ENCODE peak calls at places on chromosomes 1 and 21, in eight cellular contexts. R, Y, U, Z, B, V, I and L are unnamed samples.

GRCh38 chr1:32759521-32759980 is 57.0 kb upstream of the SYNC start:
- DNase-seq in R (no peak), I (no peak), U (no peak), B (no peak), V (no peak), Y (no peak), Z (no peak), L (no peak)

GRCh38 chr1:177629526-177629925 is 340.3 kb downstream of the SEC16B start:
- DNase-seq in R (no peak), V (no peak), Z (no peak), I (no peak), B (no peak), U (no peak), Y (no peak), L (no peak)

GRCh38 chr21:45870421-45870820 is 111.1 kb upstream of the COL6A1 start:
- DNase-seq in Z (no peak), Y (no peak), R (peak), V (no peak), U (no peak), B (no peak), I (no peak), L (no peak)

GRCh38 chr1:41712687-41713086 is 206.0 kb downstream of the HIVEP3 start:
- DNase-seq in Y (no peak), U (no peak), I (no peak), V (no peak), B (no peak), Z (no peak), R (no peak), L (no peak)

GRCh38 chr1:230090194-230090711 is 23.2 kb downstream of the GALNT2 start:
- DNase-seq in Z (no peak), Y (no peak), V (peak), U (no peak), R (no peak), B (no peak), I (no peak), L (no peak)

GRCh38 chr1:201069636-201070035 is 42.6 kb downstream of the CACNA1S start:
- DNase-seq in Y (no peak), R (no peak), B (no peak), I (no peak), U (no peak), Z (no peak), V (no peak), L (no peak)

GRCh38 chr21:42047821-42048613 is 23.1 kb upstream of the UMODL1 start:
- DNase-seq in V (peak), I (no peak), Z (no peak), B (no peak), R (no peak), Y (no peak), U (no peak), L (no peak)

GRCh38 chr1:23751050-23751814 is 8.0 kb downstream of the ELOA start:
- DNase-seq in Y (no peak), R (no peak), B (peak), V (peak), Z (no peak), I (peak), U (peak), L (no peak)

GRCh38 chr1:1901641-1902294 is 10.9 kb upstream of the GNB1 start:
- DNase-seq in V (no peak), Z (no peak), I (no peak), R (no peak), Y (no peak), U (no peak), B (no peak), L (no peak)

GRCh38 chr1:175201061-175201508 is 8.5 kb upstream of the KIAA0040 start:
- DNase-seq in U (no peak), Z (no peak), B (no peak), Y (no peak), I (no peak), R (no peak), V (peak), L (no peak)

GRCh38 chr1:203173566-203173965 is 2.1 kb downstream of the MYBPH start:
- DNase-seq in U (peak), V (no peak), Z (peak), B (no peak), I (no peak), Y (no peak), R (no peak), L (no peak)

GRCh38 chr1:169630006-169630405 is at the start of gene SELP:
- DNase-seq in I (no peak), U (no peak), Y (no peak), B (no peak), V (peak), R (no peak), Z (no peak), L (no peak)

GRCh38 chr21:45573452-45574035 is 31.3 kb upstream of the SLC19A1 start:
- DNase-seq in Y (no peak), R (peak), Z (no peak), I (no peak), B (no peak), V (no peak), U (no peak), L (no peak)

GRCh38 chr1:46034601-46035516 is 97.6 kb downstream of the PIK3R3 start:
- DNase-seq in R (no peak), B (no peak), Z (no peak), I (no peak), V (no peak), U (no peak), Y (no peak), L (no peak)

GRCh38 chr1:7886346-7886745 is 33.5 kb upstream of the UTS2 start:
- DNase-seq in Y (no peak), V (peak), I (peak), Z (no peak), R (no peak), U (no peak), B (no peak), L (no peak)

GRCh38 chr21:31145271-31145801 is 107.1 kb upstream of the KRTAP19-8 start:
- DNase-seq in I (no peak), Z (no peak), Y (no peak), U (no peak), R (no peak), B (no peak), V (no peak), L (no peak)

GRCh38 chr21:43727571-43728466 is 8.9 kb downstream of the PDXK start:
- DNase-seq in R (no peak), V (no peak), U (no peak), Y (no peak), I (no peak), B (no peak), Z (no peak), L (no peak)

GRCh38 chr1:58618303-58618702 is 41.3 kb upstream of the TACSTD2 start:
- DNase-seq in Y (no peak), V (peak), R (no peak), B (no peak), U (no peak), Z (no peak), I (no peak), L (no peak)

GRCh38 chr21:45318556-45319341 is 31.1 kb upstream of the POFUT2 start:
- DNase-seq in Z (no peak), R (peak), Y (no peak), B (no peak), U (no peak), V (peak), I (no peak), L (no peak)

GRCh38 chr1:168454211-168454815 is 89.5 kb downstream of the XCL2 start:
- DNase-seq in I (no peak), B (no peak), U (no peak), R (no peak), Y (no peak), Z (no peak), V (no peak), L (no peak)

GRCh38 chr1:58802640-58803476 is 19.0 kb upstream of the JUN start:
- DNase-seq in Z (no peak), U (no peak), V (no peak), R (no peak), Y (no peak), B (no peak), I (no peak), L (no peak)

GRCh38 chr1:3369437-3370076 is 84.9 kb upstream of the ARHGEF16 start:
- DNase-seq in R (no peak), Z (no peak), V (peak), Y (no peak), U (no peak), I (no peak), B (no peak), L (no peak)

GRCh38 chr21:36076878-36077658 is 7.2 kb downstream of the CBR1 start:
- DNase-seq in U (no peak), R (no peak), Z (no peak), V (no peak), B (no peak), I (no peak), Y (no peak), L (no peak)

GRCh38 chr1:167043752-167044488 is 46.3 kb downstream of the GPA33 start:
- DNase-seq in U (peak), R (peak), B (peak), I (peak), V (peak), Y (peak), Z (no peak), L (peak)

GRCh38 chr21:14526816-14527689 is 19.1 kb downstream of the SAMSN1 start:
- DNase-seq in R (no peak), B (no peak), U (no peak), V (no peak), Y (no peak), Z (no peak), I (no peak), L (no peak)